ENCODE peak calls at places on chromosomes 3 and 15, in four cellular contexts. P is EL, I is psoas muscle, D is frontal cortex. G is an unnamed sample.
A peak's percentile ranks its signal among the peaks of the same experiment; 100 is the strongest.

GRCh38 chr3:195241592-195242355 is 29.2 kb downstream of the XXYLT1 start:
- DNase-seq in P (no peak), D (no peak), I (no peak), G (peak; percentile 10)

GRCh38 chr15:69513450-69513849 is 60.8 kb downstream of the RPLP1 start:
- DNase-seq in P (no peak), I (no peak), D (no peak), G (no peak)

GRCh38 chr3:49415931-49416601 is 3.8 kb downstream of the TCTA start:
- DNase-seq in I (no peak), P (no peak), D (no peak), G (no peak)

GRCh38 chr3:107521466-107522059 is 1.2 kb upstream of the BBX start:
- DNase-seq in P (no peak), I (no peak), D (no peak), G (no peak)

GRCh38 chr15:33795076-33795475 is 173.2 kb upstream of the CHRM5 start:
- DNase-seq in D (no peak), P (no peak), I (no peak), G (no peak)

GRCh38 chr15:53384417-53384816 is 375.0 kb downstream of the WDR72 start:
- DNase-seq in I (no peak), P (no peak), D (no peak), G (no peak)

GRCh38 chr3:58323795-58324674 is 8.7 kb upstream of the PXK start:
- DNase-seq in I (no peak), P (no peak), D (no peak), G (no peak)

GRCh38 chr15:78174398-78174797 is 25.2 kb downstream of the IDH3A start:
- DNase-seq in P (no peak), I (no peak), D (no peak), G (no peak)

GRCh38 chr15:33059184-33059583 is 135.3 kb downstream of the FMN1 start:
- DNase-seq in D (no peak), P (no peak), I (no peak), G (no peak)

GRCh38 chr3:41195970-41196369 is 3.3 kb upstream of the CTNNB1 start:
- DNase-seq in D (no peak), P (no peak), I (no peak), G (no peak)

GRCh38 chr3:133527306-133527705 is 46.2 kb upstream of the CDV3 start:
- DNase-seq in D (no peak), P (no peak), I (no peak), G (no peak)

GRCh38 chr3:172096881-172097420 is 57.6 kb downstream of the FNDC3B start:
- DNase-seq in I (no peak), D (no peak), P (peak; percentile 75), G (no peak)

GRCh38 chr3:12509466-12509865 is 25.2 kb downstream of the TSEN2 start:
- DNase-seq in P (no peak), D (no peak), I (no peak), G (no peak)

GRCh38 chr3:147393261-147393964 is 12.9 kb downstream of the ZIC4 start:
- DNase-seq in I (peak; percentile 53), D (peak; percentile 85), P (peak; percentile 78), G (peak; percentile 63)

GRCh38 chr3:134623615-134624245 is 27.1 kb downstream of the KY start:
- DNase-seq in I (no peak), P (no peak), D (no peak), G (no peak)

GRCh38 chr15:97566957-97567356 is 393.5 kb upstream of the ARRDC4 start:
- DNase-seq in I (no peak), P (no peak), D (no peak), G (no peak)